ENCODE peak calls at places on chromosomes 6 and 20, in seven cellular contexts. Y is HEK293T; T is adrenal gland; G is astrocyte of the cerebellum; U is PC-9; P is naive thymus-derived CD8-positive, alpha-beta T cell; B is astrocyte of the spinal cord. D is an unnamed sample.

GRCh38 chr6:166440106-166440505 is 57.4 kb upstream of the MPC1 start:
- DNase-seq in U (no peak), P (no peak), G (no peak), B (no peak), Y (no peak), T (no peak), D (no peak)

GRCh38 chr20:61192254-61192950 is 59.7 kb upstream of the CDH4 start:
- DNase-seq in U (no peak), T (peak; percentile 27), B (no peak), G (no peak), P (no peak), Y (no peak), D (no peak)

GRCh38 chr20:37314617-37315292 is 25.3 kb downstream of the MANBAL start:
- DNase-seq in B (no peak), G (no peak), T (no peak), P (no peak), U (no peak), Y (no peak), D (no peak)

GRCh38 chr6:169800668-169801395 is 49.4 kb downstream of the ERMARD start:
- DNase-seq in P (no peak), T (peak; percentile 34), G (no peak), U (peak; percentile 40), Y (no peak), B (peak; percentile 52), D (peak; percentile 92)

GRCh38 chr6:133055527-133055966 is 185.6 kb upstream of the EYA4 start:
- DNase-seq in Y (no peak), U (no peak), T (no peak), G (no peak), B (no peak), P (no peak), D (no peak)

GRCh38 chr6:148524976-148525375 is 182.3 kb downstream of the SASH1 start:
- DNase-seq in U (no peak), T (no peak), Y (no peak), P (no peak), G (no peak), B (peak; percentile 90), D (peak; percentile 93)

GRCh38 chr6:70210462-70210861 is 92.4 kb downstream of the COL9A1 start:
- DNase-seq in G (no peak), T (no peak), P (no peak), Y (peak; percentile 30), U (no peak), B (peak; percentile 6), D (peak; percentile 21)

GRCh38 chr6:6785163-6785521 is 196.6 kb downstream of the LY86 start:
- DNase-seq in B (peak; percentile 10), Y (no peak), U (no peak), T (peak; percentile 71), P (no peak), G (no peak), D (no peak)

GRCh38 chr20:9417665-9418064 is 96.7 kb upstream of the LAMP5 start:
- DNase-seq in U (no peak), G (no peak), Y (no peak), T (no peak), P (no peak), B (no peak), D (peak; percentile 78)

GRCh38 chr6:20212392-20213111 is at the start of gene MBOAT1:
- DNase-seq in T (peak; percentile 93), U (peak; percentile 79), G (peak; percentile 66), Y (peak; percentile 75), B (peak; percentile 94), P (peak; percentile 30), D (peak; percentile 90)

GRCh38 chr6:55490871-55491270 is 88.1 kb downstream of the HMGCLL1 start:
- DNase-seq in P (no peak), G (no peak), B (no peak), U (no peak), T (no peak), Y (no peak), D (no peak)

GRCh38 chr20:59161626-59162170 is 1.9 kb upstream of the ZNF831 start:
- DNase-seq in T (no peak), P (no peak), Y (no peak), B (no peak), U (no peak), G (no peak), D (no peak)

GRCh38 chr20:5282561-5282960 is 34.2 kb downstream of the PROKR2 start:
- DNase-seq in B (no peak), T (no peak), Y (no peak), U (no peak), G (no peak), P (no peak), D (no peak)

GRCh38 chr20:45097485-45098095 is 3.3 kb downstream of the KCNS1 start:
- DNase-seq in U (no peak), Y (no peak), T (no peak), P (no peak), B (peak; percentile 13), G (no peak), D (no peak)

GRCh38 chr20:17617868-17618672 is 48.2 kb downstream of the DSTN start:
- DNase-seq in G (no peak), T (peak; percentile 12), P (no peak), U (no peak), B (no peak), Y (no peak), D (no peak)

GRCh38 chr20:31572042-31572700 is 32.9 kb upstream of the ID1 start:
- DNase-seq in T (no peak), P (no peak), G (no peak), B (no peak), U (no peak), Y (no peak), D (no peak)

GRCh38 chr6:90278129-90278528 is 18.5 kb downstream of the BACH2 start:
- DNase-seq in G (no peak), B (no peak), T (no peak), Y (no peak), P (no peak), U (no peak), D (no peak)

GRCh38 chr6:163413345-163414116 is 987 bp upstream of the QKI start:
- DNase-seq in U (peak; percentile 62), B (peak; percentile 92), T (peak; percentile 93), P (peak; percentile 96), G (peak; percentile 84), Y (peak; percentile 92), D (peak; percentile 87)

GRCh38 chr6:31791324-31792089 is 4.0 kb downstream of the VARS1 start:
- DNase-seq in Y (peak; percentile 81), P (no peak), G (no peak), B (peak; percentile 37), T (no peak), U (no peak), D (peak; percentile 54)

GRCh38 chr20:60589624-60590023 is 631.4 kb downstream of the CDH26 start:
- DNase-seq in Y (no peak), T (no peak), P (no peak), B (no peak), U (no peak), G (no peak), D (no peak)

GRCh38 chr20:2688041-2688591 is 4.5 kb upstream of the EBF4 start:
- DNase-seq in P (peak; percentile 70), Y (peak; percentile 75), B (peak; percentile 36), G (no peak), T (no peak), U (no peak), D (peak; percentile 14)